ENCODE peak calls at places on chromosomes 5 and 9, in ten cellular contexts. V is central memory CD8-positive, alpha-beta T cell; E is stimulated activated CD4-positive, alpha-beta T cell treated with anti-CD3 and anti-CD28 coated beads, TNF-alpha, amount 100 ng/mL, for 48 hours; W is epithelial cell of esophagus; S is T-helper 1 cell; R is ELF-1; A is amniotic stem cell; M is Calu3; J is LHCN-M2; C is HuH-7.5. L is an unnamed sample.

GRCh38 chr9:88936668-88937067 is 54.6 kb upstream of the S1PR3 start:
- DNase-seq in V (no peak), E (no peak), W (peak), S (no peak), R (no peak), A (no peak), M (no peak), J (no peak), C (no peak), L (no peak)

GRCh38 chr5:122129332-122129731 is at the start of gene ZNF474:
- DNase-seq in V (no peak), E (no peak), W (peak), S (no peak), R (peak), A (peak), M (peak), J (peak), C (no peak), L (peak)

GRCh38 chr5:102853680-102854079 is 98.6 kb downstream of the PAM start:
- DNase-seq in V (no peak), E (no peak), W (no peak), S (no peak), R (no peak), A (no peak), M (no peak), J (no peak), C (no peak), L (no peak)

GRCh38 chr9:129307227-129307970 is 129.3 kb upstream of the IER5L start:
- DNase-seq in V (no peak), E (no peak), W (peak), S (no peak), R (no peak), A (no peak), M (no peak), J (no peak), C (no peak), L (no peak)

GRCh38 chr5:127001621-127002296 is 28.6 kb downstream of the MARCHF3 start:
- DNase-seq in V (no peak), E (no peak), W (peak), S (no peak), R (peak), A (peak), M (no peak), J (peak), C (no peak), L (no peak)

GRCh38 chr9:4316409-4316808 is 16.5 kb upstream of the GLIS3 start:
- DNase-seq in V (no peak), E (no peak), W (peak), S (no peak), R (no peak), A (no peak), M (no peak), J (no peak), C (no peak), L (no peak)

GRCh38 chr5:36357391-36357790 is 55.7 kb upstream of the RANBP3L start:
- DNase-seq in V (no peak), E (no peak), W (no peak), S (no peak), R (no peak), A (peak), M (no peak), J (peak), C (no peak), L (no peak)

GRCh38 chr5:175688352-175689146 is 30.7 kb downstream of the HRH2 start:
- DNase-seq in V (no peak), E (no peak), W (no peak), S (no peak), R (peak), A (no peak), M (no peak), J (no peak), C (no peak), L (no peak)

GRCh38 chr5:86807046-86807712 is 189.4 kb downstream of the COX7C start:
- DNase-seq in V (no peak), E (no peak), W (no peak), S (no peak), R (no peak), A (no peak), M (no peak), J (no peak), C (no peak), L (no peak)

GRCh38 chr5:107783551-107783950 is 112.8 kb upstream of the EFNA5 start:
- DNase-seq in V (no peak), E (no peak), W (no peak), S (no peak), R (no peak), A (no peak), M (no peak), J (peak), C (no peak), L (no peak)

GRCh38 chr5:609506-609905 is 2.6 kb upstream of the CEP72 start:
- DNase-seq in V (no peak), E (no peak), W (no peak), S (no peak), R (no peak), A (no peak), M (no peak), J (no peak), C (no peak), L (no peak)

GRCh38 chr5:142432369-142432863 is 107.6 kb upstream of the SPRY4 start:
- DNase-seq in V (peak), E (no peak), W (no peak), S (no peak), R (no peak), A (no peak), M (peak), J (no peak), C (no peak), L (no peak)

GRCh38 chr9:133750927-133751649 is 12.9 kb upstream of the SARDH start:
- DNase-seq in V (no peak), E (no peak), W (no peak), S (no peak), R (no peak), A (no peak), M (no peak), J (no peak), C (no peak), L (no peak)

GRCh38 chr5:158565017-158565789 is 534.5 kb downstream of the EBF1 start:
- DNase-seq in V (no peak), E (no peak), W (no peak), S (no peak), R (no peak), A (no peak), M (no peak), J (no peak), C (no peak), L (no peak)

L was measured in MCF 10A.